ENCODE peak calls at places on chromosomes 2 and 18, in six cellular contexts. G is upper lobe of left lung, B is HepG2, S is A549, I is GM12878, D is K562. Z is an unnamed sample. For H3K4me1, the result is how much of the 10 kb centered on the place peaks cover.

GRCh38 chr2:232293191-232293590 is 85.4 kb upstream of the ALPP start:
- ATAC-seq in G (no peak), B (no peak), S (no peak), I (no peak), D (no peak), Z (no peak)

GRCh38 chr2:128808462-128809255 is 490.0 kb upstream of the HS6ST1 start:
- ATAC-seq in G (peak), B (no peak), S (no peak), I (no peak), D (no peak), Z (no peak)

GRCh38 chr2:27857417-27858172 is 32.6 kb downstream of the RBKS start:
- ATAC-seq in G (no peak), B (no peak), S (no peak), I (no peak), D (no peak), Z (no peak)

GRCh38 chr2:113126845-113127645 is at the start of gene IL1RN:
- ATAC-seq in G (peak), B (peak), S (no peak), I (no peak), D (no peak), Z (peak)

GRCh38 chr2:85589982-85590791 is 5.4 kb upstream of the RNF181 start:
- ATAC-seq in G (peak), B (peak), S (no peak), I (no peak), D (no peak), Z (peak)

GRCh38 chr2:48131503-48132293 is 225.4 kb upstream of the FBXO11 start:
- ATAC-seq in G (no peak), B (no peak), S (no peak), I (no peak), D (no peak), Z (no peak)

GRCh38 chr2:32772623-32773221 is 144.9 kb downstream of the TTC27 start:
- ATAC-seq in G (peak), B (peak), S (peak), I (peak), D (peak), Z (peak)

GRCh38 chr18:28284132-28284531 is 107.2 kb upstream of the CDH2 start:
- ATAC-seq in G (no peak), B (no peak), S (no peak), I (no peak), D (no peak), Z (no peak)

GRCh38 chr2:210009106-210009505 is 6.7 kb downstream of the RPE start:
- ATAC-seq in G (no peak), B (no peak), S (no peak), I (peak), D (no peak), Z (no peak)

GRCh38 chr2:159605441-159606178 is 10.7 kb downstream of the BAZ2B start:
- ATAC-seq in G (peak), B (peak), S (no peak), I (no peak), D (peak), Z (no peak)

GRCh38 chr2:176507736-176508135 is 238.5 kb downstream of the MTX2 start:
- ATAC-seq in G (peak), B (no peak), S (no peak), I (no peak), D (no peak), Z (no peak)

GRCh38 chr18:44799422-44800421 is 119.0 kb downstream of the SETBP1 start:
- ATAC-seq in G (no peak), B (no peak), S (no peak), I (peak), D (no peak), Z (no peak)

GRCh38 chr2:223222397-223222796 is 170.4 kb downstream of the KCNE4 start:
- ATAC-seq in G (no peak), B (no peak), S (peak), I (no peak), D (no peak), Z (no peak)

GRCh38 chr2:222903234-222904220 is 42.7 kb downstream of the ACSL3 start:
- ATAC-seq in G (peak), B (peak), S (peak), I (peak), D (peak), Z (peak)

GRCh38 chr2:195694553-195694952 is 37.5 kb downstream of the SLC39A10 start:
- ATAC-seq in G (no peak), B (no peak), S (no peak), I (no peak), D (peak), Z (no peak)

GRCh38 chr2:101698419-101699190 is 1.1 kb downstream of the MAP4K4 start:
- ATAC-seq in G (no peak), B (no peak), S (peak), I (peak), D (peak), Z (no peak)

GRCh38 chr2:205696541-205697441 is 14.5 kb downstream of the NRP2 start:
- ATAC-seq in G (no peak), B (peak), S (peak), I (no peak), D (peak), Z (peak)
- H3K4me1 ChIP-seq in G (under half), B (under half), S (half or more), I (under half), D (under half), Z (under half)

GRCh38 chr2:204452464-204453023 is 92.7 kb upstream of the PARD3B start:
- ATAC-seq in G (peak), B (peak), S (peak), I (no peak), D (peak), Z (peak)
- TF ChIP-seq EP300 in G (peak), B (no peak), S (no peak), I (no peak), D (no peak), Z (no peak)

GRCh38 chr2:70477473-70477872 is 76.2 kb downstream of the TGFA start:
- ATAC-seq in G (no peak), B (peak), S (peak), I (no peak), D (peak), Z (no peak)

GRCh38 chr2:70472256-70472905 is 81.2 kb downstream of the TGFA start:
- ATAC-seq in G (no peak), B (no peak), S (no peak), I (no peak), D (no peak), Z (no peak)

GRCh38 chr2:70475266-70475665 is 78.4 kb downstream of the TGFA start:
- ATAC-seq in G (no peak), B (no peak), S (no peak), I (no peak), D (no peak), Z (no peak)

GRCh38 chr2:70473101-70473722 is 80.4 kb downstream of the TGFA start:
- ATAC-seq in G (no peak), B (no peak), S (no peak), I (no peak), D (no peak), Z (no peak)

GRCh38 chr2:70474266-70474848 is 79.3 kb downstream of the TGFA start:
- ATAC-seq in G (peak), B (no peak), S (no peak), I (no peak), D (no peak), Z (no peak)
- TF ChIP-seq POLR2A in G (no peak), B (no peak), S (no peak), I (no peak), D (no peak), Z (no peak)

GRCh38 chr2:218745160-218745558 is 34.5 kb downstream of the TTLL4 start:
- ATAC-seq in G (peak), B (peak), S (peak), I (peak), D (peak), Z (peak)

GRCh38 chr2:218744615-218745014 is 34.0 kb downstream of the TTLL4 start:
- ATAC-seq in G (no peak), B (no peak), S (no peak), I (peak), D (no peak), Z (no peak)

GRCh38 chr2:218746470-218746795 is 35.5 kb upstream of the CYP27A1 start:
- ATAC-seq in G (no peak), B (no peak), S (no peak), I (no peak), D (no peak), Z (no peak)

GRCh38 chr2:218745559-218746469 is 35.2 kb downstream of the TTLL4 start:
- ATAC-seq in G (peak), B (peak), S (peak), I (no peak), D (no peak), Z (peak)

GRCh38 chr2:218743072-218743471 is 32.4 kb downstream of the TTLL4 start:
- ATAC-seq in G (no peak), B (no peak), S (no peak), I (peak), D (no peak), Z (no peak)
- H3K4me1 ChIP-seq in G (under half), B (under half), S (under half), I (under half), D (under half), Z (under half)

Z was measured in gastroesophageal sphincter.